ENCODE peak calls at places on chromosomes 13 and 19, in five cellular contexts. One of them, this sample, is unnamed.
A peak's percentile ranks its signal among the peaks of the same experiment; 100 is the strongest.

GRCh38 chr13:109919715-109920375 is 133.5 kb upstream of the IRS2 start:
- DNase-seq in MCF 10A: no peak
- DNase-seq in foreskin fibroblast: peak; percentile 59
- DNase-seq in WTC11: no peak
- DNase-seq in nephron progenitor cell: no peak
- DNase-seq in this sample: no peak

GRCh38 chr19:45568732-45569131 is 15.9 kb downstream of the OPA3 start:
- DNase-seq in MCF 10A: peak; percentile 88
- DNase-seq in foreskin fibroblast: peak; percentile 83
- DNase-seq in WTC11: no peak
- DNase-seq in nephron progenitor cell: no peak
- DNase-seq in this sample: no peak

GRCh38 chr13:46386426-46386995 is 541 bp downstream of the RUBCNL start:
- DNase-seq in MCF 10A: no peak
- DNase-seq in foreskin fibroblast: peak; percentile 51
- DNase-seq in WTC11: no peak
- DNase-seq in nephron progenitor cell: peak; percentile 33
- DNase-seq in this sample: peak; percentile 59

GRCh38 chr13:40390290-40391008 is 276.0 kb downstream of the FOXO1 start:
- DNase-seq in MCF 10A: no peak
- DNase-seq in foreskin fibroblast: no peak
- DNase-seq in WTC11: no peak
- DNase-seq in nephron progenitor cell: no peak
- DNase-seq in this sample: no peak

GRCh38 chr19:6828698-6829633 is 56.5 kb downstream of the VAV1 start:
- DNase-seq in MCF 10A: peak; percentile 60
- DNase-seq in foreskin fibroblast: no peak
- DNase-seq in WTC11: peak; percentile 36
- DNase-seq in nephron progenitor cell: no peak
- DNase-seq in this sample: peak; percentile 64

GRCh38 chr19:15292847-15293582 is 39.3 kb downstream of the BRD4 start:
- DNase-seq in MCF 10A: no peak
- DNase-seq in foreskin fibroblast: peak; percentile 19
- DNase-seq in WTC11: no peak
- DNase-seq in nephron progenitor cell: no peak
- DNase-seq in this sample: no peak

GRCh38 chr19:18941628-18942354 is 774 bp upstream of the HOMER3 start:
- DNase-seq in MCF 10A: no peak
- DNase-seq in foreskin fibroblast: peak; percentile 39
- DNase-seq in WTC11: peak; percentile 44
- DNase-seq in nephron progenitor cell: no peak
- DNase-seq in this sample: no peak

GRCh38 chr19:1855040-1855827 is 7.0 kb upstream of the REXO1 start:
- DNase-seq in MCF 10A: peak; percentile 92
- DNase-seq in foreskin fibroblast: peak; percentile 97
- DNase-seq in WTC11: peak; percentile 93
- DNase-seq in nephron progenitor cell: peak; percentile 87
- DNase-seq in this sample: peak; percentile 97

GRCh38 chr13:28530729-28531194 is 35.8 kb upstream of the FLT1 start:
- DNase-seq in MCF 10A: no peak
- DNase-seq in foreskin fibroblast: peak; percentile 71
- DNase-seq in WTC11: no peak
- DNase-seq in nephron progenitor cell: no peak
- DNase-seq in this sample: no peak

GRCh38 chr19:29956855-29957254 is 14.8 kb downstream of the URI1 start:
- DNase-seq in MCF 10A: no peak
- DNase-seq in foreskin fibroblast: no peak
- DNase-seq in WTC11: no peak
- DNase-seq in nephron progenitor cell: no peak
- DNase-seq in this sample: no peak

GRCh38 chr19:5804516-5805464 is at the start of gene NRTN:
- DNase-seq in MCF 10A: peak; percentile 47
- DNase-seq in foreskin fibroblast: no peak
- DNase-seq in WTC11: peak; percentile 65
- DNase-seq in nephron progenitor cell: peak; percentile 63
- DNase-seq in this sample: peak; percentile 68

GRCh38 chr13:37475151-37475550 is 123.4 kb downstream of the POSTN start:
- DNase-seq in MCF 10A: no peak
- DNase-seq in foreskin fibroblast: no peak
- DNase-seq in WTC11: no peak
- DNase-seq in nephron progenitor cell: no peak
- DNase-seq in this sample: no peak

GRCh38 chr13:78606471-78607408 is 3.4 kb upstream of the POU4F1 start:
- DNase-seq in MCF 10A: no peak
- DNase-seq in foreskin fibroblast: no peak
- DNase-seq in WTC11: peak; percentile 21
- DNase-seq in nephron progenitor cell: no peak
- DNase-seq in this sample: no peak

GRCh38 chr19:28289294-28290063 is 923.5 kb downstream of the UQCRFS1 start:
- DNase-seq in MCF 10A: no peak
- DNase-seq in foreskin fibroblast: peak; percentile 76
- DNase-seq in WTC11: no peak
- DNase-seq in nephron progenitor cell: no peak
- DNase-seq in this sample: peak; percentile 75

GRCh38 chr13:55214851-55215345 is 1925.8 kb upstream of the PRR20A start:
- DNase-seq in MCF 10A: no peak
- DNase-seq in foreskin fibroblast: no peak
- DNase-seq in WTC11: no peak
- DNase-seq in nephron progenitor cell: no peak
- DNase-seq in this sample: no peak

GRCh38 chr13:66657165-66657895 is 572.8 kb downstream of the PCDH9 start:
- DNase-seq in MCF 10A: peak; percentile 99
- DNase-seq in foreskin fibroblast: peak; percentile 97
- DNase-seq in WTC11: no peak
- DNase-seq in nephron progenitor cell: no peak
- DNase-seq in this sample: peak; percentile 83

GRCh38 chr19:42323852-42324654 is 1.4 kb upstream of the MEGF8 start:
- DNase-seq in MCF 10A: no peak
- DNase-seq in foreskin fibroblast: peak; percentile 42
- DNase-seq in WTC11: peak; percentile 55
- DNase-seq in nephron progenitor cell: peak; percentile 44
- DNase-seq in this sample: no peak

This sample was measured in islet precursor cell.